ENCODE peak calls at places on chromosomes 4 and X, in seven cellular contexts. Z is PC-3, V is GM23248, B is HCT116, S is SK-N-SH, C is OCI-LY7, F is MM.1S. M is an unnamed sample.

GRCh38 chr4:108170729-108171540 is 2.2 kb upstream of the LEF1 start:
- DNase-seq in F (no peak), V (no peak), B (no peak), S (no peak), Z (no peak), C (no peak), M (no peak)

GRCh38 chr4:20194079-20195013 is 57.4 kb upstream of the SLIT2 start:
- DNase-seq in V (peak; percentile 90), Z (peak; percentile 87), C (no peak), S (no peak), F (no peak), B (no peak), M (no peak)

GRCh38 chr4:54213812-54214211 is 15.3 kb upstream of the PDGFRA start:
- DNase-seq in B (no peak), F (no peak), V (peak; percentile 75), Z (peak; percentile 34), S (no peak), C (no peak), M (peak; percentile 21)

GRCh38 chr4:109589119-109589518 is 29.1 kb downstream of the MCUB start:
- DNase-seq in C (peak; percentile 5), B (no peak), F (no peak), V (no peak), Z (peak; percentile 51), S (no peak), M (peak; percentile 7)

GRCh38 chrX:22122510-22122909 is 90.4 kb downstream of the PHEX start:
- DNase-seq in S (no peak), V (peak; percentile 76), B (no peak), F (no peak), Z (peak; percentile 59), C (no peak), M (no peak)

GRCh38 chrX:50903387-50904027 is 7.0 kb upstream of the BMP15 start:
- DNase-seq in V (peak; percentile 63), F (peak; percentile 11), Z (peak; percentile 61), S (peak; percentile 45), B (peak; percentile 27), C (peak; percentile 16), M (peak; percentile 64)

GRCh38 chr4:8103991-8104390 is 54.6 kb downstream of the ABLIM2 start:
- DNase-seq in C (no peak), Z (no peak), B (no peak), S (no peak), V (no peak), F (no peak), M (no peak)

GRCh38 chrX:152733261-152733975 is at the start of the genes CSAG1 and MAGEA12:
- DNase-seq in C (no peak), V (no peak), S (peak; percentile 81), Z (no peak), F (peak; percentile 5), B (no peak), M (no peak)

GRCh38 chr4:180799798-180800197 is 1443.4 kb upstream of the TENM3 start:
- DNase-seq in C (no peak), F (no peak), V (no peak), Z (no peak), S (no peak), B (no peak), M (no peak)

GRCh38 chr4:151015458-151016344 is 617 bp upstream of the LRBA start:
- DNase-seq in C (peak; percentile 90), V (peak; percentile 86), S (peak; percentile 94), B (peak; percentile 77), Z (peak; percentile 78), F (peak; percentile 85), M (peak; percentile 94)

GRCh38 chr4:139795476-139795875 is 129.9 kb downstream of the MGST2 start:
- DNase-seq in B (no peak), V (no peak), F (no peak), Z (no peak), S (no peak), C (no peak), M (no peak)

GRCh38 chrX:46762963-46763362 is 4.0 kb upstream of the SLC9A7 start:
- DNase-seq in C (no peak), Z (no peak), V (no peak), S (no peak), F (no peak), B (no peak), M (no peak)

GRCh38 chr4:102497986-102498385 is 3.2 kb upstream of the NFKB1 start:
- DNase-seq in F (no peak), Z (no peak), V (peak; percentile 51), C (no peak), B (no peak), S (no peak), M (no peak)

GRCh38 chr4:184856277-184856609 is 30.5 kb upstream of the ACSL1 start:
- DNase-seq in F (no peak), Z (no peak), C (no peak), V (no peak), S (no peak), B (no peak), M (no peak)

GRCh38 chr4:184744251-184744650 is 10.4 kb upstream of the CENPU start:
- DNase-seq in S (no peak), Z (no peak), V (no peak), F (no peak), C (no peak), B (no peak), M (no peak)

GRCh38 chr4:123345924-123346300 is 50.7 kb upstream of the SPRY1 start:
- DNase-seq in Z (no peak), B (no peak), C (no peak), V (no peak), F (no peak), S (no peak), M (no peak)

GRCh38 chr4:54231419-54232150 is 2.5 kb downstream of the PDGFRA start:
- DNase-seq in C (no peak), F (no peak), S (peak; percentile 77), V (peak; percentile 83), B (no peak), Z (no peak), M (peak; percentile 68)

GRCh38 chrX:63656871-63657580 is 128.0 kb downstream of the ARHGEF9 start:
- DNase-seq in B (no peak), Z (peak; percentile 13), V (peak; percentile 80), C (no peak), S (no peak), F (no peak), M (no peak)

GRCh38 chrX:153537080-153537479 is 19.6 kb downstream of the ATP2B3 start:
- DNase-seq in C (no peak), F (no peak), V (no peak), Z (no peak), B (no peak), S (peak; percentile 63), M (no peak)

GRCh38 chrX:6021316-6022091 is 207.2 kb downstream of the NLGN4X start:
- DNase-seq in C (peak; percentile 35), F (peak; percentile 15), B (no peak), V (peak; percentile 28), S (peak; percentile 29), Z (peak; percentile 58), M (peak; percentile 52)

GRCh38 chr4:10577018-10577417 is 107.5 kb downstream of the CLNK start:
- DNase-seq in V (no peak), F (peak; percentile 60), Z (no peak), B (no peak), S (no peak), C (peak; percentile 23), M (no peak)

GRCh38 chrX:8194216-8194615 is 23.1 kb upstream of the VCX2 start:
- DNase-seq in C (no peak), F (peak; percentile 60), S (no peak), Z (peak; percentile 67), V (no peak), B (no peak), M (no peak)

GRCh38 chr4:176882201-176882600 is 89.5 kb upstream of the VEGFC start:
- DNase-seq in S (no peak), F (no peak), C (no peak), V (no peak), Z (no peak), B (no peak), M (no peak)

GRCh38 chr4:121726642-121727268 is 30.0 kb upstream of the ANXA5 start:
- DNase-seq in Z (peak; percentile 79), F (peak; percentile 67), B (peak; percentile 61), C (peak; percentile 55), S (peak; percentile 22), V (peak; percentile 76), M (peak; percentile 66)

GRCh38 chr4:86032476-86033022 is 327.3 kb downstream of the MAPK10 start:
- DNase-seq in V (peak; percentile 93), F (no peak), S (peak; percentile 45), C (no peak), B (no peak), Z (peak; percentile 69), M (peak; percentile 63)

GRCh38 chr4:95466791-95467190 is 82.0 kb downstream of the UNC5C start:
- DNase-seq in F (no peak), Z (peak; percentile 30), C (no peak), S (no peak), B (no peak), V (no peak), M (no peak)

GRCh38 chr4:95465010-95465409 is 83.8 kb downstream of the UNC5C start:
- DNase-seq in V (no peak), S (no peak), Z (peak; percentile 79), B (no peak), C (no peak), F (no peak), M (no peak)

GRCh38 chr4:95472538-95472937 is 76.2 kb downstream of the UNC5C start:
- DNase-seq in F (no peak), Z (no peak), S (no peak), B (no peak), C (no peak), V (no peak), M (no peak)

GRCh38 chr4:95470622-95471021 is 78.2 kb downstream of the UNC5C start:
- DNase-seq in C (no peak), B (no peak), Z (no peak), V (no peak), F (no peak), S (no peak), M (no peak)

DNA sequence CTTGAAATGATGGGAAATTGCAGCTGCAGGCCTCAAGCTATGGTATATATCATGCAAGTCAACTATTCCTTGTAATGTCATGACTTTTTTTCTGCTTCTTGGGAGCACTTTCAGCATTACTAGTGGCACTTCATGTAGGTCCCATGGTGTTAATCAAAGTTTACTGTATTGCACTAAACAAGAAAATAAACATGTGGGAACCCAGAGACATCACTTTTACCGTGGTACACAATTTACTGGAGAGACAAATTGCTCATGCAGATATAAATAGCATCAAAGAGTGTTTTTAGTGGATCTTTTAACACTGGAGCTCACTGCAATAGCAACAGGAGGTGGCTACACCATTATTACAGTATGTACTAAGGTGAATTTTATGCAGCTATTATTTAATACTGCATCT is 79.2 kb downstream of the UNC5C start:
- DNase-seq in C (no peak), Z (no peak), F (no peak), S (no peak), B (no peak), V (no peak), M (no peak)
- H3K9me2 ChIP-seq in C (no peaks in the 10 kb centered on the region), Z (no peaks in the 10 kb centered on the region), F (no peaks in the 10 kb centered on the region), S (no peaks in the 10 kb centered on the region), B (no peaks in the 10 kb centered on the region), V (no peaks in the 10 kb centered on the region), M (no peaks in the 10 kb centered on the region)

GRCh38 chr4:55896622-55897021 is 43.2 kb downstream of the EXOC1 start:
- DNase-seq in C (no peak), V (no peak), F (no peak), S (no peak), B (no peak), Z (no peak), M (no peak)
- H3K9me2 ChIP-seq in C (no peaks in the 10 kb centered on the region), V (no peaks in the 10 kb centered on the region), F (no peaks in the 10 kb centered on the region), S (no peaks in the 10 kb centered on the region), B (no peaks in the 10 kb centered on the region), Z (no peaks in the 10 kb centered on the region), M (no peaks in the 10 kb centered on the region)

GRCh38 chr4:181874582-181874981 is 368.6 kb upstream of the TENM3 start:
- DNase-seq in B (no peak), Z (no peak), C (no peak), S (no peak), F (no peak), V (no peak), M (no peak)
- H3K9me2 ChIP-seq in B (no peaks in the 10 kb centered on the region), Z (no peaks in the 10 kb centered on the region), C (no peaks in the 10 kb centered on the region), S (no peaks in the 10 kb centered on the region), F (no peaks in the 10 kb centered on the region), V (no peaks in the 10 kb centered on the region), M (no peaks in the 10 kb centered on the region)

GRCh38 chr4:167219090-167219489 is 15.2 kb downstream of the SPOCK3 start:
- DNase-seq in S (no peak), Z (peak; percentile 7), C (no peak), B (no peak), V (no peak), F (no peak), M (no peak)
- H3K9me2 ChIP-seq in S (no peaks in the 10 kb centered on the region), Z (no peaks in the 10 kb centered on the region), C (no peaks in the 10 kb centered on the region), B (no peaks in the 10 kb centered on the region), V (no peaks in the 10 kb centered on the region), F (no peaks in the 10 kb centered on the region), M (no peaks in the 10 kb centered on the region)

M was measured in hepatocyte.